ENCODE peak calls at places on chromosomes 1 and 21, in four cellular contexts. R is uterus, N is tibial artery, H is lung. W is an unnamed sample.

GRCh38 chr21:44566403-44566802 is 7.1 kb upstream of the KRTAP10-4 start:
- DNase-seq in R (no peak), N (no peak), H (no peak), W (no peak)

GRCh38 chr1:198359024-198359653 is 181.3 kb downstream of the ATP6V1G3 start:
- DNase-seq in R (no peak), N (no peak), H (no peak), W (no peak)

GRCh38 chr1:230113230-230113604 is 46.2 kb downstream of the GALNT2 start:
- DNase-seq in R (no peak), N (no peak), H (no peak), W (no peak)

GRCh38 chr1:215005656-215006335 is 76.7 kb upstream of the KCNK2 start:
- DNase-seq in R (no peak), N (no peak), H (no peak), W (no peak)

GRCh38 chr1:175132456-175132855 is 60.1 kb downstream of the KIAA0040 start:
- DNase-seq in R (no peak), N (no peak), H (no peak), W (no peak)

GRCh38 chr1:158972841-158973240 is 36.9 kb upstream of the IFI16 start:
- DNase-seq in R (no peak), N (no peak), H (no peak), W (no peak)

GRCh38 chr1:52751589-52752306 is 25.5 kb downstream of the ZYG11B start:
- DNase-seq in R (no peak), N (no peak), H (no peak), W (no peak)

GRCh38 chr1:14267991-14268390 is 330.5 kb upstream of the KAZN start:
- DNase-seq in R (no peak), N (no peak), H (no peak), W (no peak)

GRCh38 chr1:245880754-245881403 is 626.2 kb downstream of the SMYD3 start:
- DNase-seq in R (no peak), N (no peak), H (no peak), W (no peak)

GRCh38 chr1:227766015-227766634 is 30.9 kb downstream of the SNAP47 start:
- DNase-seq in R (no peak), N (no peak), H (no peak), W (no peak)

GRCh38 chr1:176567190-176567794 is 104.3 kb downstream of the PAPPA2 start:
- DNase-seq in R (no peak), N (no peak), H (no peak), W (no peak)

GRCh38 chr1:201329286-201329685 is 46.0 kb downstream of the PKP1 start:
- DNase-seq in R (no peak), N (no peak), H (no peak), W (no peak)

GRCh38 chr1:9321480-9321849 is 28.8 kb downstream of the SPSB1 start:
- DNase-seq in R (no peak), N (no peak), H (no peak), W (no peak)

GRCh38 chr1:231027136-231027925 is 12.7 kb downstream of the FAM89A start:
- DNase-seq in R (no peak), N (no peak), H (no peak), W (no peak)

GRCh38 chr1:92481598-92482403 is 4.9 kb downstream of the GFI1 start:
- DNase-seq in R (no peak), N (no peak), H (no peak), W (peak)

GRCh38 chr1:64861611-64862010 is 104.7 kb downstream of the JAK1 start:
- DNase-seq in R (no peak), N (no peak), H (peak), W (no peak)

GRCh38 chr1:161260346-161260745 is 1.8 kb downstream of the PCP4L1 start:
- DNase-seq in R (no peak), N (no peak), H (no peak), W (no peak)

GRCh38 chr21:44734841-44735240 is 23.5 kb upstream of the TSPEAR start:
- DNase-seq in R (no peak), N (no peak), H (no peak), W (no peak)

GRCh38 chr1:89598450-89599331 is 34.2 kb upstream of the LRRC8C start:
- DNase-seq in R (no peak), N (no peak), H (no peak), W (peak)

GRCh38 chr1:41108696-41109284 is 87.3 kb upstream of the SLFNL1 start:
- DNase-seq in R (peak), N (no peak), H (no peak), W (no peak)

GRCh38 chr1:203189951-203190352 is 3.4 kb upstream of the CHI3L1 start:
- DNase-seq in R (no peak), N (peak), H (no peak), W (no peak)

GRCh38 chr1:22747021-22747734 is 36.5 kb downstream of the EPHB2 start:
- DNase-seq in R (no peak), N (no peak), H (peak), W (no peak)

GRCh38 chr1:216923601-216924000 is 200.4 kb upstream of the ESRRG start:
- DNase-seq in R (no peak), N (no peak), H (no peak), W (no peak)

GRCh38 chr1:214244841-214245240 is 36.1 kb upstream of the SMYD2 start:
- DNase-seq in R (no peak), N (no peak), H (no peak), W (no peak)

GRCh38 chr1:114770989-114771388 is 9.5 kb downstream of the SIKE1 start:
- DNase-seq in R (no peak), N (no peak), H (no peak), W (no peak)

GRCh38 chr1:224726783-224727182 is 110.7 kb downstream of the CNIH3 start:
- DNase-seq in R (peak), N (peak), H (no peak), W (no peak)

GRCh38 chr21:33140288-33140687 is 70.3 kb downstream of the OLIG1 start:
- DNase-seq in R (no peak), N (no peak), H (no peak), W (no peak)

GRCh38 chr21:37164742-37165141 is 91.7 kb downstream of the TTC3 start:
- DNase-seq in R (no peak), N (no peak), H (no peak), W (no peak)

GRCh38 chr1:32063261-32063681 is 9.5 kb upstream of the TMEM39B start:
- DNase-seq in R (no peak), N (no peak), H (no peak), W (peak)
- TF ChIP-seq CTCF in R (peak), N (peak), H (peak), W (peak)

DNA sequence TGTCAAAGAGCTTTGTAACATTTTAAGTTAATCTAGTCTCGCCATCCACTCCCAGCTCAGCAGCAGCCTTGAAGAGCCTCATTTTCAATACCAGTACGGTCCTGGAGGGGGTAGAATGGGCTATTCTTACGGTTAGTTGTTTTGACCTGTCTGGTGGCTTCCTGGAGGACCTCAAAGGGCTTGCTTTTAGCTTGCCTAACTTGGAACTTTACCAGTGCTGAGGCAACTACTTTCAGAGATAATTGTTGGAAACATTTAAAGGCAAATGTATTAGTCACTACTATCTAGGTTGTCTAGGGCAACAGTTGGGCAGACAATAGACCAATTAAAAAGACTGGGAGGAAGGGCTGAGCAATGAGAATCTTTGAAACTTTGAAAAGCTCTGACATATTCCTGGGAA is 56.0 kb downstream of the TTLL7 start:
- DNase-seq in R (no peak), N (no peak), H (no peak), W (no peak)
- TF ChIP-seq CTCF in R (no peak), N (no peak), H (no peak), W (no peak)

GRCh38 chr21:34801519-34802132 is 132.8 kb downstream of the CLIC6 start:
- DNase-seq in R (no peak), N (no peak), H (no peak), W (peak)
- TF ChIP-seq CTCF in R (no peak), N (no peak), H (peak), W (peak)

DNA sequence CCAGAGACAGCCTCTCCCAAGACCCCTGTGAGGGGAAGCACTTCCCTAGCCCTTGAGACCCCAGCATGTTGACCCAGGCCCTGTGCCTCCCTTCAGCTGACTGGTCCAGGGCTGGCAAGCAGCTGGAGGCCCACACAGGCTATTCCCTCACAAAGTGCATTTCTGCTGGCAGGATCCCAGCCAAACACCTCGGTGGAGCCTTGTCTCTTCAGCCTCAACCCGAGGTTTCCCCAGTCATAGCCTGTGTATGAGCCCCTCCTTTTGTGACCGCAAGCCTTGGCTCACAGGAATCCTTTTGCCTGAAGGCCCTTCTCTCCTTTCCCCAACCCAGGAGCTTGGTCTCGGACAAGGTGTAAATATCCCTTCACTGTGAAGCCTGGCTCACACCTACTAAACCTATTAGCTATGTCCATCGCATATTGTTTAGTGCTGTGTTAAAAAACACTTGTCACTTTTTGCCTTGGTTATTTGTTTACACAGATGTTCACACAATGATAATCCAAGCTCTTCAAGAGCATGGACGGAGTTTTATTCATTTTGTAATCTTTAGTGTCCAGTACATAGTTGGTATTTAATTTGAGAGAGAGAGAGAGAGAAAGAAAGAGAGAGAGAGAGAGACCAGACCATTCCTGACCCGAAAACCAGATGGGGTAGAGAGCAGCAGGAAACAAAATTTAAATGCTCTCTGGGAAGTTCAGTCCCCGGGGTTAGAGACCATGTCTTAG is 8.5 kb upstream of the CD247 start:
- DNase-seq in R (no peak), N (no peak), H (no peak), W (no peak)
- TF ChIP-seq CTCF in R (no peak), N (no peak), H (no peak), W (no peak)